ENCODE peak calls at places on chromosomes 12 and 14, in five cellular contexts. One of them, this sample, is unnamed.

GRCh38 chr14:68853749-68854148 is 60.9 kb upstream of the ZFP36L1 start:
- DNase-seq in hepatocyte: no peak
- DNase-seq in fibroblast of lung: no peak
- DNase-seq in CD4-positive, CD25-positive, alpha-beta regulatory T cell: no peak
- DNase-seq in naive thymus-derived CD4-positive, alpha-beta T cell: no peak
- DNase-seq in this sample: no peak

GRCh38 chr14:22462923-22463322 is 126.1 kb downstream of the DAD1 start:
- DNase-seq in hepatocyte: no peak
- DNase-seq in fibroblast of lung: no peak
- DNase-seq in CD4-positive, CD25-positive, alpha-beta regulatory T cell: no peak
- DNase-seq in naive thymus-derived CD4-positive, alpha-beta T cell: no peak
- DNase-seq in this sample: no peak

GRCh38 chr12:24057920-24058476 is 108.5 kb upstream of the SOX5 start:
- DNase-seq in hepatocyte: no peak
- DNase-seq in fibroblast of lung: no peak
- DNase-seq in CD4-positive, CD25-positive, alpha-beta regulatory T cell: no peak
- DNase-seq in naive thymus-derived CD4-positive, alpha-beta T cell: no peak
- DNase-seq in this sample: no peak

GRCh38 chr14:67524152-67524963 is 8.7 kb upstream of the PLEKHH1 start:
- DNase-seq in hepatocyte: no peak
- DNase-seq in fibroblast of lung: no peak
- DNase-seq in CD4-positive, CD25-positive, alpha-beta regulatory T cell: no peak
- DNase-seq in naive thymus-derived CD4-positive, alpha-beta T cell: no peak
- DNase-seq in this sample: no peak

GRCh38 chr12:107748472-107748871 is 12.5 kb downstream of the PRDM4 start:
- DNase-seq in hepatocyte: no peak
- DNase-seq in fibroblast of lung: peak
- DNase-seq in CD4-positive, CD25-positive, alpha-beta regulatory T cell: no peak
- DNase-seq in naive thymus-derived CD4-positive, alpha-beta T cell: no peak
- DNase-seq in this sample: no peak

GRCh38 chr14:59187802-59188460 is 536 bp upstream of the DAAM1 start:
- DNase-seq in hepatocyte: peak
- DNase-seq in fibroblast of lung: no peak
- DNase-seq in CD4-positive, CD25-positive, alpha-beta regulatory T cell: no peak
- DNase-seq in naive thymus-derived CD4-positive, alpha-beta T cell: peak
- DNase-seq in this sample: peak

GRCh38 chr12:125203145-125203765 is 138.0 kb downstream of the AACS start:
- DNase-seq in hepatocyte: no peak
- DNase-seq in fibroblast of lung: no peak
- DNase-seq in CD4-positive, CD25-positive, alpha-beta regulatory T cell: no peak
- DNase-seq in naive thymus-derived CD4-positive, alpha-beta T cell: no peak
- DNase-seq in this sample: no peak

GRCh38 chr12:122048156-122048555 is 26.5 kb downstream of the BCL7A start:
- DNase-seq in hepatocyte: peak
- DNase-seq in fibroblast of lung: no peak
- DNase-seq in CD4-positive, CD25-positive, alpha-beta regulatory T cell: no peak
- DNase-seq in naive thymus-derived CD4-positive, alpha-beta T cell: no peak
- DNase-seq in this sample: no peak

GRCh38 chr14:50985124-50985815 is 41.0 kb upstream of the PYGL start:
- DNase-seq in hepatocyte: no peak
- DNase-seq in fibroblast of lung: peak
- DNase-seq in CD4-positive, CD25-positive, alpha-beta regulatory T cell: no peak
- DNase-seq in naive thymus-derived CD4-positive, alpha-beta T cell: no peak
- DNase-seq in this sample: no peak

GRCh38 chr14:89681086-89682018 is 264.3 kb upstream of the FOXN3 start:
- DNase-seq in hepatocyte: no peak
- DNase-seq in fibroblast of lung: no peak
- DNase-seq in CD4-positive, CD25-positive, alpha-beta regulatory T cell: peak
- DNase-seq in naive thymus-derived CD4-positive, alpha-beta T cell: peak
- DNase-seq in this sample: peak
- H3K27ac ChIP-seq in hepatocyte: no peak
- H3K27ac ChIP-seq in fibroblast of lung: no peak
- H3K27ac ChIP-seq in CD4-positive, CD25-positive, alpha-beta regulatory T cell: peak
- H3K27ac ChIP-seq in naive thymus-derived CD4-positive, alpha-beta T cell: peak
- H3K27ac ChIP-seq in this sample: peak

GRCh38 chr12:11782914-11783420 is 133.5 kb downstream of the ETV6 start:
- DNase-seq in hepatocyte: no peak
- DNase-seq in fibroblast of lung: no peak
- DNase-seq in CD4-positive, CD25-positive, alpha-beta regulatory T cell: no peak
- DNase-seq in naive thymus-derived CD4-positive, alpha-beta T cell: no peak
- DNase-seq in this sample: no peak

GRCh38 chr12:11785722-11786121 is 136.2 kb downstream of the ETV6 start:
- DNase-seq in hepatocyte: no peak
- DNase-seq in fibroblast of lung: peak
- DNase-seq in CD4-positive, CD25-positive, alpha-beta regulatory T cell: no peak
- DNase-seq in naive thymus-derived CD4-positive, alpha-beta T cell: no peak
- DNase-seq in this sample: no peak

GRCh38 chr12:11787437-11787836 is 138.0 kb downstream of the ETV6 start:
- DNase-seq in hepatocyte: no peak
- DNase-seq in fibroblast of lung: no peak
- DNase-seq in CD4-positive, CD25-positive, alpha-beta regulatory T cell: no peak
- DNase-seq in naive thymus-derived CD4-positive, alpha-beta T cell: no peak
- DNase-seq in this sample: no peak

GRCh38 chr12:11787921-11788849 is 138.7 kb downstream of the ETV6 start:
- DNase-seq in hepatocyte: no peak
- DNase-seq in fibroblast of lung: no peak
- DNase-seq in CD4-positive, CD25-positive, alpha-beta regulatory T cell: no peak
- DNase-seq in naive thymus-derived CD4-positive, alpha-beta T cell: peak
- DNase-seq in this sample: peak

GRCh38 chr12:11786638-11787365 is 137.3 kb downstream of the ETV6 start:
- DNase-seq in hepatocyte: no peak
- DNase-seq in fibroblast of lung: no peak
- DNase-seq in CD4-positive, CD25-positive, alpha-beta regulatory T cell: no peak
- DNase-seq in naive thymus-derived CD4-positive, alpha-beta T cell: no peak
- DNase-seq in this sample: peak
- H3K27ac ChIP-seq in hepatocyte: no peak
- H3K27ac ChIP-seq in fibroblast of lung: no peak
- H3K27ac ChIP-seq in CD4-positive, CD25-positive, alpha-beta regulatory T cell: no peak
- H3K27ac ChIP-seq in naive thymus-derived CD4-positive, alpha-beta T cell: no peak
- H3K27ac ChIP-seq in this sample: peak

GRCh38 chr14:60532442-60532841 is 23.5 kb downstream of the SIX6 start:
- DNase-seq in hepatocyte: no peak
- DNase-seq in fibroblast of lung: no peak
- DNase-seq in CD4-positive, CD25-positive, alpha-beta regulatory T cell: no peak
- DNase-seq in naive thymus-derived CD4-positive, alpha-beta T cell: no peak
- DNase-seq in this sample: no peak
- H3K27ac ChIP-seq in hepatocyte: no peak
- H3K27ac ChIP-seq in fibroblast of lung: no peak
- H3K27ac ChIP-seq in CD4-positive, CD25-positive, alpha-beta regulatory T cell: no peak
- H3K27ac ChIP-seq in naive thymus-derived CD4-positive, alpha-beta T cell: no peak
- H3K27ac ChIP-seq in this sample: no peak

GRCh38 chr14:35365130-35366047 is 39.2 kb downstream of the NFKBIA start:
- DNase-seq in hepatocyte: peak
- DNase-seq in fibroblast of lung: peak
- DNase-seq in CD4-positive, CD25-positive, alpha-beta regulatory T cell: no peak
- DNase-seq in naive thymus-derived CD4-positive, alpha-beta T cell: no peak
- DNase-seq in this sample: no peak
- H3K27ac ChIP-seq in hepatocyte: peak
- H3K27ac ChIP-seq in fibroblast of lung: peak
- H3K27ac ChIP-seq in CD4-positive, CD25-positive, alpha-beta regulatory T cell: no peak
- H3K27ac ChIP-seq in naive thymus-derived CD4-positive, alpha-beta T cell: no peak
- H3K27ac ChIP-seq in this sample: no peak

DNA sequence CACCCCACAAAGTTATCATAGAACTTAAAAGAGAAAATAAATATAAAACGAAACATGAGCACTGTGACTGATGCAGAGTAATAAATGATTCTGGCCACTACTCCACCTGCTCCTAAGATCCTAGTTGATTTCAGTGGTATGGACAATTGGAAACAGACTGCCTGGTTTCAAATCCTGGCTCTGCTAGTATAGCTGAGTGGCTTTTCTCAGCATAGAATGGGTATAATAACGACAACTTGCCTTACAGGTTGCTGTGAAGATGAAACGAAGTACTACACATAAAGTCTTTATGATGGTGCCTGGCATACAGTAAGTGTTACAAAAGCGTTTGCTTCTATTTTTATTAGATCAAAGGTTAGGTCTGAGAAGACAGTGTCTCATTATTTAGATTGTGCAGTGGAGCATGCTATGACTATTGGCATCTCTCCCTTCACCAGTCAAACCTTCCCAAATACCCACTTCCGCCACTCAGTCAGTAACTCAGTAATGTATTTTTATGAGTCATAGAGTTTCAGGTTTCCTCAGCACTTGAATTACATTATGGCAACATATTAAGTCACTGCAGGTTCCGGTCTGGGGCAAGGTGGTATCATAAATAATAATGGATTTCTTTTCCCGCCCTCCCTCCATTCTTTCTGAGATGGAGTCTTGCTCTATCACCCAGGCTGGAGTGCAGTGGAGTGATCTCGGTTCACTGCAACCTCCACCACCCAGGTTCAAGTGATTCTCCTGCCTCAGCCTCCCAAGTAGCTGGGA is 29.7 kb upstream of the NR2C1 start:
- DNase-seq in hepatocyte: peak
- DNase-seq in fibroblast of lung: peak
- DNase-seq in CD4-positive, CD25-positive, alpha-beta regulatory T cell: peak
- DNase-seq in naive thymus-derived CD4-positive, alpha-beta T cell: no peak
- DNase-seq in this sample: no peak
- H3K27ac ChIP-seq in hepatocyte: peak
- H3K27ac ChIP-seq in fibroblast of lung: no peak
- H3K27ac ChIP-seq in CD4-positive, CD25-positive, alpha-beta regulatory T cell: no peak
- H3K27ac ChIP-seq in naive thymus-derived CD4-positive, alpha-beta T cell: no peak
- H3K27ac ChIP-seq in this sample: no peak

GRCh38 chr14:56198438-56198837 is 80.2 kb downstream of the PELI2 start:
- DNase-seq in hepatocyte: no peak
- DNase-seq in fibroblast of lung: no peak
- DNase-seq in CD4-positive, CD25-positive, alpha-beta regulatory T cell: no peak
- DNase-seq in naive thymus-derived CD4-positive, alpha-beta T cell: no peak
- DNase-seq in this sample: no peak
- H3K27ac ChIP-seq in hepatocyte: no peak
- H3K27ac ChIP-seq in fibroblast of lung: peak
- H3K27ac ChIP-seq in CD4-positive, CD25-positive, alpha-beta regulatory T cell: no peak
- H3K27ac ChIP-seq in naive thymus-derived CD4-positive, alpha-beta T cell: no peak
- H3K27ac ChIP-seq in this sample: peak

GRCh38 chr12:52577316-52577715 is 3.7 kb upstream of the KRT74 start:
- DNase-seq in hepatocyte: no peak
- DNase-seq in fibroblast of lung: no peak
- DNase-seq in CD4-positive, CD25-positive, alpha-beta regulatory T cell: no peak
- DNase-seq in naive thymus-derived CD4-positive, alpha-beta T cell: no peak
- DNase-seq in this sample: no peak

GRCh38 chr12:52580496-52580895 is 6.9 kb upstream of the KRT74 start:
- DNase-seq in hepatocyte: no peak
- DNase-seq in fibroblast of lung: no peak
- DNase-seq in CD4-positive, CD25-positive, alpha-beta regulatory T cell: no peak
- DNase-seq in naive thymus-derived CD4-positive, alpha-beta T cell: no peak
- DNase-seq in this sample: no peak

GRCh38 chr12:52581481-52581880 is 7.8 kb upstream of the KRT74 start:
- DNase-seq in hepatocyte: peak
- DNase-seq in fibroblast of lung: no peak
- DNase-seq in CD4-positive, CD25-positive, alpha-beta regulatory T cell: no peak
- DNase-seq in naive thymus-derived CD4-positive, alpha-beta T cell: no peak
- DNase-seq in this sample: no peak

GRCh38 chr12:52581066-52581465 is 7.4 kb upstream of the KRT74 start:
- DNase-seq in hepatocyte: no peak
- DNase-seq in fibroblast of lung: no peak
- DNase-seq in CD4-positive, CD25-positive, alpha-beta regulatory T cell: no peak
- DNase-seq in naive thymus-derived CD4-positive, alpha-beta T cell: no peak
- DNase-seq in this sample: no peak

DNA sequence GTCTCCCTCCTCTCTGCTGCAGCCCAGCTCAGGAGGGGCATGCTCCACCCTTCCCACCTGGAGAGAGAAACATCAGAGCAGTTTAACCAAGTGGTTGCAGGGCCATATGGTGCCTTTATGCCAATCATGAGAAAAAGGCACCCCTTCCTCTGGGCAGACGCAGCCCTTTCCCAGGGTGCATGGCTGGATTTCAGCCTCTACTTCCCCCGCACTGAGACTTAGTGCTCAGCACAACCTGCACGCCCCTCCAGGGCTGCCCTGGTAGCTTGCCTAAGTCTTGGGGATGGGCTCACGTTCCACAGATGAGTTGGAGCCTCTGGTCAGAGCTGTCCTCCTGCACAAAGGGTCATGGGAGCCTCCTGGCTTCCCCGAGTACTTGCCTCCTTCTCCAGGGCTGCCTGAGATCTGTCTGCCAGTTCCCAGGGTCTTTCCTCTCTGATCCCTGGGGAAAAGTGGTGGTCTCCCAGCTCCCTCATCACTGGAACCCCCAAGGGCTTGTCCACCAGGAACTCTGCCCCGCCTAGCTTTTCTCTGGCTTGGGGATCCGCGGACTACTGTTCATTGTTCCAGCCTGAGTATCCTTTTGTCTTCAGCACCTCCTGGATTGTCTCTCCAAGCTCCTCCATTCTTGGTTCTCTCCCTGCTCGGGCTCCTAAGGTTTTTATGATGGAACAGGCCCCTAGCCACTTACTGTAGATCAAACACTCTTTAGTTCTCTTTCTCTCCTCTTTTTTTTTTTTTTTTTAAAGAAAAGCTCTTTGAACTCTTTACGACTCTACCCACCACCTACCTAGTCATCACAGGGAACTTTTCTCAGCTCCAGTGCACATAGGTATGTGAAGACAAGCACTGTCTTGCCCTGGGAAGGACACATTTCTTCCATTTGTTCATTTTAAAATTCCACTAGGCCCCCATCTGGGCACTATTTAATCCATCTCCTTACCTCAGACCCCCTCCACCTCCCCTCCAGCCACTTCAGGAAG is 6.1 kb upstream of the KRT74 start:
- DNase-seq in hepatocyte: no peak
- DNase-seq in fibroblast of lung: no peak
- DNase-seq in CD4-positive, CD25-positive, alpha-beta regulatory T cell: no peak
- DNase-seq in naive thymus-derived CD4-positive, alpha-beta T cell: peak
- DNase-seq in this sample: no peak
- H3K27ac ChIP-seq in hepatocyte: peak
- H3K27ac ChIP-seq in fibroblast of lung: no peak
- H3K27ac ChIP-seq in CD4-positive, CD25-positive, alpha-beta regulatory T cell: no peak
- H3K27ac ChIP-seq in naive thymus-derived CD4-positive, alpha-beta T cell: no peak
- H3K27ac ChIP-seq in this sample: no peak

GRCh38 chr12:55676707-55677106 is 31.0 kb downstream of the ITGA7 start:
- DNase-seq in hepatocyte: no peak
- DNase-seq in fibroblast of lung: no peak
- DNase-seq in CD4-positive, CD25-positive, alpha-beta regulatory T cell: no peak
- DNase-seq in naive thymus-derived CD4-positive, alpha-beta T cell: no peak
- DNase-seq in this sample: no peak
- H3K27ac ChIP-seq in hepatocyte: no peak
- H3K27ac ChIP-seq in fibroblast of lung: no peak
- H3K27ac ChIP-seq in CD4-positive, CD25-positive, alpha-beta regulatory T cell: no peak
- H3K27ac ChIP-seq in naive thymus-derived CD4-positive, alpha-beta T cell: no peak
- H3K27ac ChIP-seq in this sample: no peak

This sample was measured in DND-41.